ENCODE peak calls at places on chromosomes 2 and 18, in seven cellular contexts. B is endodermal cell, D is neural progenitor cell, V is keratinocyte, T is HepG2, L is mammary epithelial cell, Z is colonic mucosa. N is an unnamed sample.
A peak's percentile ranks its signal among the peaks of the same experiment; 100 is the strongest.

GRCh38 chr18:43893001-43893637 is 615.8 kb upstream of the SYT4 start:
- DNase-seq in B (no peak), D (no peak), V (peak; percentile 13), T (no peak), L (peak; percentile 92), Z (no peak), N (peak; percentile 70)

GRCh38 chr2:207473203-207473865 is 56.4 kb upstream of the CREB1 start:
- DNase-seq in B (peak; percentile 80), D (peak; percentile 79), V (no peak), T (peak; percentile 30), L (peak; percentile 68), Z (no peak), N (peak; percentile 89)

GRCh38 chr2:24739355-24740025 is 53.7 kb downstream of the PTRHD1 start:
- DNase-seq in B (no peak), D (no peak), V (no peak), T (no peak), L (no peak), Z (no peak), N (no peak)

GRCh38 chr2:47205576-47206141 is 50.6 kb upstream of the STPG4 start:
- DNase-seq in B (no peak), D (no peak), V (no peak), T (no peak), L (no peak), Z (no peak), N (no peak)

GRCh38 chr18:10306779-10307178 is 147.7 kb upstream of the APCDD1 start:
- DNase-seq in B (no peak), D (no peak), V (no peak), T (no peak), L (no peak), Z (no peak), N (no peak)

GRCh38 chr18:55338955-55339662 is 248.9 kb downstream of the TCF4 start:
- DNase-seq in B (no peak), D (no peak), V (no peak), T (no peak), L (no peak), Z (no peak), N (peak; percentile 5)

GRCh38 chr2:239639366-239640185 is 238.8 kb upstream of the HDAC4 start:
- DNase-seq in B (no peak), D (no peak), V (no peak), T (no peak), L (no peak), Z (no peak), N (no peak)

GRCh38 chr18:44518666-44519065 is 162.0 kb upstream of the SETBP1 start:
- DNase-seq in B (no peak), D (no peak), V (peak; percentile 32), T (no peak), L (peak; percentile 79), Z (no peak), N (no peak)

GRCh38 chr2:8059255-8059654 is 622.6 kb upstream of the ID2 start:
- DNase-seq in B (no peak), D (no peak), V (no peak), T (no peak), L (no peak), Z (no peak), N (no peak)

GRCh38 chr2:191907545-191907944 is 60.7 kb upstream of the CAVIN2 start:
- DNase-seq in B (no peak), D (no peak), V (no peak), T (peak; percentile 34), L (no peak), Z (no peak), N (no peak)

GRCh38 chr2:108594132-108594981 is 60.1 kb downstream of the LIMS1 start:
- DNase-seq in B (no peak), D (no peak), V (no peak), T (peak; percentile 57), L (peak; percentile 91), Z (no peak), N (peak; percentile 81)

GRCh38 chr2:83573060-83573459 is 886.0 kb downstream of the SUCLG1 start:
- DNase-seq in B (no peak), D (no peak), V (no peak), T (no peak), L (no peak), Z (no peak), N (no peak)

GRCh38 chr2:83574614-83575013 is 884.5 kb downstream of the SUCLG1 start:
- DNase-seq in B (no peak), D (no peak), V (no peak), T (no peak), L (no peak), Z (no peak), N (no peak)

GRCh38 chr2:83567551-83567950 is 891.5 kb downstream of the SUCLG1 start:
- DNase-seq in B (no peak), D (no peak), V (no peak), T (no peak), L (no peak), Z (no peak), N (no peak)

DNA sequence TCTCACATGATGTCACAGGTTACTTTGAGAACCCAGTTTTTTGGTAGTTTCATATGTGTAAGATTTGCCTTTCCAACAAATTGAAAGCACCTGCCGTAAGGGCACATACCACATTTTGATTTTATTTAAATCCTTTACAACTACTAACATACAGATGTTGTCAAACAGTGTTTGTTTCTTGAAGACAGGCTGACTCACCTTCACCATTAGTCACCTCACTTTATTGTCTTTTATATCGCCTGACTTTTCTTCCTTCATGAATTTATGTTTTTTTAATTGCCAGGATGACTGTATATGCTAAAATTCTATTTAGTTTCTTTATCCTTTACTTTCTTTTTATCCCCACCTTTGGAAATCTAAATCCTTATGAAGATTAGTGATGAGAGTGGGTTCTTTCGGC is 886.7 kb downstream of the SUCLG1 start:
- DNase-seq in B (no peak), D (no peak), V (no peak), T (no peak), L (no peak), Z (no peak), N (no peak)
- H3K9ac ChIP-seq in B (no peak overlapping the region), D (no peak overlapping the region), V (no peak overlapping the region), T (no peak overlapping the region), L (no peak overlapping the region), Z (no peak overlapping the region), N (no peak overlapping the region)

GRCh38 chr2:68857446-68857845 is 13.8 kb downstream of the BMP10 start:
- DNase-seq in B (no peak), D (no peak), V (no peak), T (no peak), L (no peak), Z (no peak), N (no peak)
- H3K4me3 ChIP-seq in B (no peak overlapping the region), D (no peak overlapping the region), V (no peak overlapping the region), T (no peak overlapping the region), L (no peak overlapping the region), Z (no peak overlapping the region), N (no peak overlapping the region)

GRCh38 chr18:57768557-57769326 is 34.4 kb downstream of the ATP8B1 start:
- DNase-seq in B (no peak), D (no peak), V (no peak), T (no peak), L (no peak), Z (peak; percentile 64), N (peak; percentile 77)

GRCh38 chr18:57767259-57768050 is 35.7 kb downstream of the ATP8B1 start:
- DNase-seq in B (no peak), D (no peak), V (no peak), T (no peak), L (no peak), Z (no peak), N (no peak)

GRCh38 chr18:57771626-57772025 is 31.5 kb downstream of the ATP8B1 start:
- DNase-seq in B (no peak), D (no peak), V (no peak), T (no peak), L (peak; percentile 75), Z (no peak), N (no peak)

GRCh38 chr18:57772387-57772799 is 30.7 kb downstream of the ATP8B1 start:
- DNase-seq in B (peak; percentile 54), D (no peak), V (no peak), T (peak; percentile 72), L (no peak), Z (peak; percentile 82), N (no peak)

GRCh38 chr18:57771183-57771582 is 31.9 kb downstream of the ATP8B1 start:
- DNase-seq in B (no peak), D (no peak), V (no peak), T (no peak), L (peak; percentile 69), Z (peak; percentile 75), N (no peak)
- H3K4me1 ChIP-seq in B (no peaks in the 10 kb centered on the region), D (no peaks in the 10 kb centered on the region), V (peaks cover 26% of the 10 kb centered on the region), T (peaks cover 35% of the 10 kb centered on the region), L (peaks cover 29% of the 10 kb centered on the region), Z (peaks cover 21% of the 10 kb centered on the region), N (peaks cover 40% of the 10 kb centered on the region)

GRCh38 chr2:85804583-85804982 is 50.8 kb downstream of the ATOH8 start:
- DNase-seq in B (no peak), D (peak; percentile 56), V (no peak), T (no peak), L (no peak), Z (no peak), N (peak; percentile 56)
- H3K9ac ChIP-seq in B (no peak overlapping the region), D (no peak overlapping the region), V (no peak overlapping the region), T (no peak overlapping the region), L (no peak overlapping the region), Z (no peak overlapping the region), N (no peak overlapping the region)

DNA sequence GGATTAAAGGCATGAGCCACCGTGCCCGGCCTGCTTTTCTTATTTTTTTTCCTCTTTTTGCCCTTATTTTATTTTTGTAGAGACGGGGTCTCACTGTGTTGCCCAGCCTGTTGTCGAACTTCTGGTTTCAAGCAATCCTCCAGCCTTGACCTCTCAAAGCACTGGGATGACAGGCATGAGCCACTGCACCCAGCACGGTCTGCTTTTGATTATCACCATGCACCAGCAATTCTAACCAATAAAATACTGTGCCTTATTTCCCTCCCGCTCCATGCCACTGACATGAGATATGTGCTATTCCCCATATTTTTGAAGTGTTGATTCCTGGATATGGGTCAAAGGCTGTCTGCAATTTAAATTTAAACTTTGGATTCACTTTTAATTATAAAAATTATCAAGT is 42.9 kb downstream of the ACYP2 start:
- DNase-seq in B (no peak), D (no peak), V (no peak), T (no peak), L (no peak), Z (no peak), N (no peak)
- H3K4me3 ChIP-seq in B (no peak overlapping the region), D (no peak overlapping the region), V (no peak overlapping the region), T (no peak overlapping the region), L (no peak overlapping the region), Z (no peak overlapping the region), N (no peak overlapping the region)

DNA sequence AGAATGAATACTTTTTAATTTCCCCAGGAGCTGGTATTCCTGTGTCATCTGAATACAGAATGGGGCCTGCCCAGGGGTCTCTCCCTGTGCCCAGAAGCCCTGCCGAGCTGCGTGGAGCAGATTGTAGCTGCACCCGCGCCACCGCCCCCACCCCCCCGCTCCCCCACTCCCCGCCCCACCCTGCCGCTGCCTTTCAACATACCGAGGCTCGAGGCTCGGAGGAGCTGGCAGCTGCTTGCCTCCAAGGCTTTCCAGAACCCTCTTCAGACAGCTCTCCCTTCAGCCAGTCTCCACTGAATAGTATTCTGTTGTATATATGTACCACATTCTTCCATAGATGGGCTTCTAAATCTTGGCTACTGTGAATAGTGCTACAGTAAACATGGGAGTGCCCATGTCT is 150.7 kb downstream of the TSN start:
- DNase-seq in B (no peak), D (no peak), V (no peak), T (no peak), L (no peak), Z (no peak), N (no peak)
- H3K4me1 ChIP-seq in B (no peaks in the 10 kb centered on the region), D (peaks cover 25% of the 10 kb centered on the region), V (no peaks in the 10 kb centered on the region), T (no peaks in the 10 kb centered on the region), L (no peaks in the 10 kb centered on the region), Z (no peaks in the 10 kb centered on the region), N (peaks cover 7% of the 10 kb centered on the region)